ENCODE peak calls at places on chromosomes 12 and 14, in five cellular contexts. U is body of pancreas, R is tibial artery, B is AG09309, Q is esophagus squamous epithelium. Y is an unnamed sample.

GRCh38 chr12:50052964-50053363 is 4.4 kb upstream of the ASIC1 start:
- DNase-seq in U (no peak), R (no peak), B (no peak), Q (no peak), Y (no peak)

GRCh38 chr12:89750821-89751227 is 42.2 kb upstream of the ATP2B1 start:
- DNase-seq in U (no peak), R (no peak), B (no peak), Q (no peak), Y (no peak)

GRCh38 chr12:30110970-30111586 is 327.3 kb upstream of the TMTC1 start:
- DNase-seq in U (no peak), R (no peak), B (no peak), Q (no peak), Y (no peak)

GRCh38 chr12:5433081-5433839 is 1.4 kb downstream of the NTF3 start:
- DNase-seq in U (no peak), R (peak), B (no peak), Q (no peak), Y (no peak)

GRCh38 chr12:54294152-54294913 is 6.5 kb downstream of the NFE2 start:
- DNase-seq in U (peak), R (no peak), B (no peak), Q (no peak), Y (no peak)

GRCh38 chr14:51929156-51929555 is 60.2 kb upstream of the RTRAF start:
- DNase-seq in U (no peak), R (no peak), B (no peak), Q (no peak), Y (no peak)

GRCh38 chr14:52860910-52861309 is 69.5 kb upstream of the GNPNAT1 start:
- DNase-seq in U (no peak), R (no peak), B (no peak), Q (no peak), Y (no peak)

GRCh38 chr14:99077076-99077843 is 194.7 kb downstream of the BCL11B start:
- DNase-seq in U (no peak), R (no peak), B (no peak), Q (no peak), Y (no peak)

GRCh38 chr14:98507269-98507668 is 764.7 kb downstream of the BCL11B start:
- DNase-seq in U (no peak), R (no peak), B (no peak), Q (no peak), Y (no peak)

GRCh38 chr12:45464699-45465098 is 248.8 kb downstream of the ANO6 start:
- DNase-seq in U (peak), R (no peak), B (no peak), Q (no peak), Y (no peak)

GRCh38 chr14:91286530-91286937 is 42.0 kb upstream of the GPR68 start:
- DNase-seq in U (peak), R (peak), B (no peak), Q (no peak), Y (no peak)

GRCh38 chr14:102390064-102390463 is 27.3 kb downstream of the TECPR2 start:
- DNase-seq in U (no peak), R (no peak), B (no peak), Q (no peak), Y (no peak)

GRCh38 chr14:65637780-65638179 is 225.2 kb downstream of the FUT8 start:
- DNase-seq in U (no peak), R (no peak), B (no peak), Q (no peak), Y (no peak)

GRCh38 chr12:57832966-57833365 is 13.6 kb downstream of the CTDSP2 start:
- DNase-seq in U (no peak), R (peak), B (no peak), Q (no peak), Y (no peak)

GRCh38 chr12:54879132-54879531 is 24.8 kb downstream of the MUCL1 start:
- DNase-seq in U (no peak), R (no peak), B (peak), Q (no peak), Y (no peak)

GRCh38 chr12:2129076-2129475 is 76.3 kb downstream of the CACNA1C start:
- DNase-seq in U (no peak), R (peak), B (peak), Q (no peak), Y (no peak)

GRCh38 chr12:67515679-67516363 is 132.7 kb upstream of the DYRK2 start:
- DNase-seq in U (peak), R (no peak), B (no peak), Q (no peak), Y (no peak)

GRCh38 chr12:130632582-130633174 is 83.4 kb downstream of the RIMBP2 start:
- DNase-seq in U (peak), R (no peak), B (no peak), Q (no peak), Y (no peak)

GRCh38 chr12:89225808-89226368 is 126.4 kb downstream of the DUSP6 start:
- DNase-seq in U (peak), R (no peak), B (peak), Q (no peak), Y (no peak)

GRCh38 chr14:30621954-30622830 is at the start of gene SCFD1:
- DNase-seq in U (peak), R (peak), B (peak), Q (peak), Y (peak)

GRCh38 chr12:716506-716905 is 35.9 kb upstream of the WNK1 start:
- DNase-seq in U (no peak), R (no peak), B (no peak), Q (no peak), Y (no peak)

GRCh38 chr12:121128908-121129704 is 3.6 kb upstream of the P2RX7 start:
- DNase-seq in U (peak), R (peak), B (no peak), Q (peak), Y (peak)

GRCh38 chr12:57460457-57461325 is 1.1 kb downstream of the GLI1 start:
- DNase-seq in U (no peak), R (no peak), B (no peak), Q (no peak), Y (no peak)

DNA sequence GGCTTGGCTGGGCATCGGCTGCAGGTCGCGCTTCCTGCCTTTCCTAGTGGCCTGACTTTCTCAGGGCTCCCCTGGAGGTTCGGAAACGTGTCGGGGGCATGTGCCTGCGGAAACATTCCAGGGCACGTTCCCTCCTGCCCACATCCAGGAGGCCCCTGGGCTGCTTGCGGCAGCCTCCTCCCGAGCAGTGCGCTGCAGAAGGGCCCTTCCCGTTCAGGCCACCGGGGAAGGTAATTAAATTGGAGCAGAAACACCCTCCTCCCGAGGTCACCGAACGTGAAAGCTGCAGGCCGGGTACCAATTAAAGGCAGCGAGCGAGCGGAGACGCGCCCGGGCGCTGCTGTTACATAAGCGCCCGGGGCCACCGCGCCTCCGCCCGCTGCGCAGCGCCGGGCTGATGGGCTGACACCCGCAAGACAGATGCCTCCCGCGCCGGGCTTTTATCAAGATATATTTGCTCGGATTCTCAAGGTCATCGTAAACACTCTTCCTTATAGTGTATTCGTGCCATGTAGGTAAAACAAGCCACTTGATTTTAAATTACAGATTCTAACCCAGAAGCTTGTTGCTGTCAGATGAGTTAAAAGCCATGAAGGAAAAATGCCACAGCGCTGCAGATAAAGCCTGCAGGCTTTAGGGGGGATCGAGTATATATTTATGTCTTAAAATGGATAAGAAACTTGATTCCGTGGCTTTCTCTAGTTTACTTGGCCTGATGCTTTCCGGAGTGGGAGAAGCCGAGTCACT is 31.4 kb downstream of the SSPN start:
- DNase-seq in U (peak), R (peak), B (no peak), Q (no peak), Y (peak)
- H3K4me3 ChIP-seq in U (no peak), R (peak), B (peak), Q (peak), Y (peak)

GRCh38 chr12:41188058-41188840 is at the start of gene PDZRN4:
- DNase-seq in U (no peak), R (peak), B (no peak), Q (no peak), Y (no peak)

GRCh38 chr12:41188841-41189394 is 798 bp downstream of the PDZRN4 start:
- DNase-seq in U (no peak), R (peak), B (no peak), Q (no peak), Y (no peak)

GRCh38 chr12:41193321-41193720 is 5.2 kb downstream of the PDZRN4 start:
- DNase-seq in U (no peak), R (no peak), B (no peak), Q (no peak), Y (no peak)

GRCh38 chr12:41189395-41190251 is 1.5 kb downstream of the PDZRN4 start:
- DNase-seq in U (no peak), R (peak), B (no peak), Q (no peak), Y (no peak)

DNA sequence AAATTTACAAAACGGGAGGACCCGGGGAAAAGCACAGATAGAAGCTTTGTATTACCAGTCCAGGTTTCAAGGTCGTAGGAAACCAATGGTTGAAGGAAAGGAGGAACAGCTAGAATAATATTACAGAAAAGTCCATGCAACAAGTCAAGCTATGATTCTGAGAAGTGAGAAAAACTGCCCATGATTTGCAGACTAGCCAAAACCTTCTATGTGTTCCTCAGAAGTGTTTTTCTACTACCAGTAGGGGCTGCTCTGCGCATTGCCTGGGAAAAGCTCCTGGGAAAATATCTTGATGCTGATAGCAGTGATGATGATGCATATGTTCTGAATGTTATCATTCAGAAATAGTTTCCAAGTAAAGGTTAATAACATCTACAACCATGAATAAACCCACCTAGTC is 2.2 kb downstream of the PDZRN4 start:
- DNase-seq in U (no peak), R (no peak), B (no peak), Q (no peak), Y (no peak)
- H3K4me3 ChIP-seq in U (no peak), R (peak), B (no peak), Q (peak), Y (peak)

GRCh38 chr12:6965026-6965661 is 5.3 kb downstream of the PHB2 start:
- DNase-seq in U (peak), R (peak), B (peak), Q (no peak), Y (peak)

GRCh38 chr12:6962285-6963015 is 8.0 kb downstream of the PHB2 start:
- DNase-seq in U (peak), R (peak), B (no peak), Q (no peak), Y (no peak)

GRCh38 chr12:6963016-6963731 is 7.3 kb downstream of the PHB2 start:
- DNase-seq in U (peak), R (peak), B (no peak), Q (no peak), Y (no peak)

GRCh38 chr12:6964605-6965025 is 5.8 kb downstream of the PHB2 start:
- DNase-seq in U (no peak), R (no peak), B (no peak), Q (no peak), Y (no peak)

GRCh38 chr12:6963741-6964446 is 6.6 kb downstream of the PHB2 start:
- DNase-seq in U (peak), R (no peak), B (no peak), Q (no peak), Y (no peak)
- H3K4me3 ChIP-seq in U (peak), R (no peak), B (no peak), Q (peak), Y (peak)

GRCh38 chr12:104048162-104048561 is 1.8 kb downstream of the GLT8D2 start:
- DNase-seq in U (no peak), R (no peak), B (no peak), Q (no peak), Y (no peak)
- H3K4me3 ChIP-seq in U (no peak), R (peak), B (no peak), Q (no peak), Y (no peak)

GRCh38 chr12:94304566-94305061 is 155.1 kb downstream of the CEP83 start:
- DNase-seq in U (no peak), R (no peak), B (no peak), Q (no peak), Y (no peak)
- H3K4me3 ChIP-seq in U (no peak), R (no peak), B (no peak), Q (no peak), Y (no peak)

DNA sequence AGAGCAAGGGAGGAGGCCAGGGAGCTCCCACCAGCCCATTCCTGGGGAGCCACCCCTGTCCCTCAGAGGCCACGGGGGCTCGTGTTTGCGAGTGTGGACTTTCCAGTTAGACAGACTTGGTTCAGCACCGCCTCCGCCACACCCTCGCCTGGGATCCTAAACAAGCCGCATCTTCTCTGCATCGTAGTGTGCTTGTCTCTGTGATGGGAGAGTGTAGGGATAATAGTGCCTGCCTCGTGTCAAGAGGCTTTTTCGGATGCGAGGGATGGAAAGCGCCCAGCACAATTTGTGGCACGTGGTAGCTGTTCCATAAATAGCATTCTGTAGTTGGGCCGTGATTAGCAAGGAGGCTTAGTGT is 1.3 kb upstream of the PPP1R13B start:
- DNase-seq in U (no peak), R (no peak), B (no peak), Q (no peak), Y (peak)
- H3K4me3 ChIP-seq in U (no peak), R (peak), B (no peak), Q (peak), Y (peak)

DNA sequence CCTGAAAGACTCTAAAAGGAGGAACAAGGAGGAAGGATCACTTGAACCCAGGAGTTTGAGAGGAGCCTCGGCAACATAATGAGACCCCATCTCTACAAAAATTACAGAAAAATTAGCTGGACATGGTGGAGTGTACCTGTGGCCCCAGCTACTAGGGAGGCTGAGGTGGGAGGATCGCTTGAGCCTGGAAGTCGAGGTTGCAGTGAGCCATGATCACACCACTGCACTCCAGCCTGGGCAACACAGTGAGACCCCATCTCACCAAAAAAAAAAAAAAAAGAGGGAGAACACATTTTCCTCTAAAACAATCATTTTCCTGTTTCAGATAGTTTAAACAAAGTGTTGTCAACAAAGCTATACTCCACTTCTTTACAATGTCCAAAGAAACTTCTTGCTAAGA is 5.2 kb downstream of the HCAR1 start:
- DNase-seq in U (no peak), R (no peak), B (no peak), Q (no peak), Y (no peak)
- H3K4me3 ChIP-seq in U (no peak), R (no peak), B (no peak), Q (no peak), Y (no peak)

DNA sequence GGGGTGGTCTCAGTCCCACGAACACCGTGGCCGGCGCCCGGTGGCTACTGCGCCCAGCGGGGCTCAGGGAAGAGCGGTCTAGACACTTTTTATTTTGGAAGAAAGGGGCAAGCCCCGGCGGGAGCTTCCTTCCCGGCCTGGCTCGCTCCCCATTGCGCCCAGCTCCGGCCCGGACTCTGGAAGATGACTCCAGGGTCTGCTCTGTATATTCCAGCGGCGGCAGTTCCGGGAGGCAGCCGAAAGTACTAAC is 225.1 kb upstream of the CRY1 start:
- DNase-seq in U (no peak), R (no peak), B (no peak), Q (no peak), Y (no peak)
- H3K4me3 ChIP-seq in U (peak), R (peak), B (peak), Q (peak), Y (peak)

GRCh38 chr14:55628426-55628825 is 48.4 kb downstream of the KTN1 start:
- DNase-seq in U (no peak), R (no peak), B (no peak), Q (no peak), Y (no peak)

GRCh38 chr14:55624913-55625312 is 44.9 kb downstream of the KTN1 start:
- DNase-seq in U (no peak), R (no peak), B (no peak), Q (no peak), Y (no peak)

GRCh38 chr14:55626131-55626530 is 46.1 kb downstream of the KTN1 start:
- DNase-seq in U (no peak), R (no peak), B (no peak), Q (no peak), Y (no peak)

GRCh38 chr14:55620277-55620676 is 40.3 kb downstream of the KTN1 start:
- DNase-seq in U (no peak), R (no peak), B (no peak), Q (no peak), Y (no peak)

GRCh38 chr14:55625481-55625880 is 45.5 kb downstream of the KTN1 start:
- DNase-seq in U (no peak), R (no peak), B (no peak), Q (no peak), Y (no peak)
- H3K4me3 ChIP-seq in U (no peak), R (no peak), B (no peak), Q (no peak), Y (no peak)

GRCh38 chr14:105087963-105088811 is 23.0 kb upstream of the GPR132 start:
- DNase-seq in U (peak), R (peak), B (no peak), Q (no peak), Y (peak)
- H3K4me3 ChIP-seq in U (no peak), R (peak), B (peak), Q (peak), Y (peak)

Y was measured in suprapubic skin.